ENCODE peak calls at places on chromosomes 13 and 19, in eight cellular contexts. R is transverse colon, G is vagina, V is stomach, C is upper lobe of left lung, F is breast epithelium, K is sigmoid colon, Q is GM23338. L is an unnamed sample.

GRCh38 chr13:55792544-55793178 is 1348.1 kb upstream of the PRR20A start:
- DNase-seq in R (no peak), G (no peak), V (no peak), C (no peak), F (no peak), K (no peak), Q (no peak), L (no peak)

GRCh38 chr19:574658-575526 is 2.5 kb downstream of the BSG start:
- DNase-seq in R (no peak), G (no peak), V (peak), C (peak), F (no peak), K (no peak), Q (peak), L (no peak)

GRCh38 chr13:81001828-81002385 is 661.0 kb upstream of the SPRY2 start:
- DNase-seq in R (no peak), G (no peak), V (no peak), C (no peak), F (no peak), K (no peak), Q (no peak), L (no peak)

GRCh38 chr19:41541990-41542584 is 33.9 kb upstream of the CEACAM21 start:
- DNase-seq in R (peak), G (no peak), V (peak), C (no peak), F (no peak), K (peak), Q (peak), L (no peak)

GRCh38 chr13:83121904-83122303 is 760.4 kb downstream of the SLITRK1 start:
- DNase-seq in R (no peak), G (no peak), V (no peak), C (no peak), F (no peak), K (no peak), Q (no peak), L (no peak)

GRCh38 chr13:93227906-93228801 is 1.5 kb downstream of the GPC6 start:
- DNase-seq in R (peak), G (no peak), V (peak), C (peak), F (no peak), K (peak), Q (peak), L (no peak)

GRCh38 chr13:22960827-22961226 is 220.0 kb upstream of the SGCG start:
- DNase-seq in R (no peak), G (no peak), V (no peak), C (peak), F (no peak), K (no peak), Q (no peak), L (no peak)

GRCh38 chr13:69704311-69704710 is 403.3 kb upstream of the ATXN8OS start:
- DNase-seq in R (no peak), G (no peak), V (no peak), C (no peak), F (no peak), K (no peak), Q (no peak), L (no peak)

GRCh38 chr19:330503-330902 is 14.1 kb downstream of the MIER2 start:
- DNase-seq in R (no peak), G (no peak), V (no peak), C (no peak), F (no peak), K (peak), Q (no peak), L (no peak)

GRCh38 chr19:19405919-19406877 is 723 bp downstream of the GATAD2A start:
- DNase-seq in R (peak), G (no peak), V (peak), C (peak), F (no peak), K (peak), Q (peak), L (no peak)

GRCh38 chr13:105972811-105973590 is 562.5 kb downstream of the EFNB2 start:
- DNase-seq in R (no peak), G (no peak), V (no peak), C (no peak), F (no peak), K (no peak), Q (no peak), L (no peak)

GRCh38 chr13:49421391-49421790 is 22.5 kb downstream of the CAB39L start:
- DNase-seq in R (peak), G (no peak), V (no peak), C (no peak), F (no peak), K (no peak), Q (peak), L (peak)

GRCh38 chr13:86976521-86977324 is 694.4 kb upstream of the SLITRK5 start:
- DNase-seq in R (no peak), G (no peak), V (no peak), C (no peak), F (no peak), K (no peak), Q (no peak), L (no peak)

GRCh38 chr19:11169896-11170678 is 14.5 kb upstream of the SPC24 start:
- DNase-seq in R (no peak), G (no peak), V (no peak), C (peak), F (no peak), K (peak), Q (no peak), L (no peak)

GRCh38 chr13:102227696-102228095 is 174.2 kb downstream of the FGF14 start:
- DNase-seq in R (no peak), G (no peak), V (no peak), C (no peak), F (no peak), K (no peak), Q (no peak), L (no peak)

GRCh38 chr13:75637101-75637774 is 1.1 kb downstream of the LMO7 start:
- DNase-seq in R (no peak), G (no peak), V (no peak), C (no peak), F (no peak), K (no peak), Q (peak), L (no peak)

GRCh38 chr19:48169585-48169973 is 565 bp downstream of the LIG1 start:
- DNase-seq in R (peak), G (no peak), V (peak), C (peak), F (peak), K (peak), Q (peak), L (peak)

GRCh38 chr13:98544105-98544710 is 32.7 kb downstream of the STK24 start:
- DNase-seq in R (no peak), G (no peak), V (no peak), C (no peak), F (no peak), K (no peak), Q (no peak), L (no peak)

GRCh38 chr13:28204690-28205443 is 66.5 kb downstream of the PAN3 start:
- DNase-seq in R (no peak), G (no peak), V (no peak), C (no peak), F (no peak), K (no peak), Q (no peak), L (no peak)

GRCh38 chr19:35767288-35768081 is 7.9 kb upstream of the ARHGAP33 start:
- DNase-seq in R (no peak), G (no peak), V (no peak), C (peak), F (no peak), K (no peak), Q (peak), L (no peak)

GRCh38 chr13:51760592-51760991 is 43.4 kb downstream of the DHRS12 start:
- DNase-seq in R (no peak), G (no peak), V (no peak), C (no peak), F (no peak), K (no peak), Q (no peak), L (no peak)

GRCh38 chr19:7917292-7918061 is 2.7 kb upstream of the SNAPC2 start:
- DNase-seq in R (peak), G (no peak), V (peak), C (peak), F (no peak), K (no peak), Q (peak), L (peak)

GRCh38 chr19:373391-374182 is 29.0 kb upstream of the MIER2 start:
- DNase-seq in R (no peak), G (no peak), V (no peak), C (no peak), F (no peak), K (peak), Q (no peak), L (no peak)

GRCh38 chr13:31627097-31627496 is 112.2 kb upstream of the RXFP2 start:
- DNase-seq in R (no peak), G (no peak), V (no peak), C (no peak), F (no peak), K (no peak), Q (no peak), L (no peak)

GRCh38 chr13:42494157-42494556 is 79.8 kb upstream of the TNFSF11 start:
- DNase-seq in R (no peak), G (no peak), V (no peak), C (no peak), F (no peak), K (no peak), Q (no peak), L (no peak)

GRCh38 chr19:55171440-55171839 is 5.0 kb upstream of the DNAAF3 start:
- DNase-seq in R (no peak), G (no peak), V (no peak), C (no peak), F (no peak), K (no peak), Q (no peak), L (no peak)

GRCh38 chr13:57748096-57748495 is 116.6 kb downstream of the PCDH17 start:
- DNase-seq in R (no peak), G (no peak), V (no peak), C (no peak), F (no peak), K (no peak), Q (no peak), L (no peak)

GRCh38 chr13:40444241-40444640 is 222.2 kb downstream of the FOXO1 start:
- DNase-seq in R (no peak), G (no peak), V (no peak), C (no peak), F (no peak), K (no peak), Q (no peak), L (no peak)

GRCh38 chr13:104823709-104824108 is 1711.8 kb downstream of the EFNB2 start:
- DNase-seq in R (no peak), G (no peak), V (no peak), C (no peak), F (no peak), K (no peak), Q (no peak), L (no peak)

GRCh38 chr19:16351133-16351809 is 26.6 kb downstream of the KLF2 start:
- DNase-seq in R (no peak), G (no peak), V (no peak), C (no peak), F (no peak), K (no peak), Q (no peak), L (no peak)

GRCh38 chr13:63088226-63088625 is 1672.6 kb upstream of the PCDH20 start:
- DNase-seq in R (no peak), G (no peak), V (no peak), C (no peak), F (no peak), K (no peak), Q (no peak), L (no peak)

GRCh38 chr13:76732367-76732766 is 153.8 kb downstream of the KCTD12 start:
- DNase-seq in R (no peak), G (no peak), V (no peak), C (no peak), F (no peak), K (no peak), Q (no peak), L (no peak)

GRCh38 chr19:49243129-49243528 is 81.9 kb downstream of the SLC6A16 start:
- DNase-seq in R (no peak), G (no peak), V (no peak), C (no peak), F (no peak), K (no peak), Q (peak), L (no peak)

GRCh38 chr19:51259348-51260245 is 8.7 kb downstream of the SIGLECL1 start:
- DNase-seq in R (no peak), G (no peak), V (no peak), C (no peak), F (no peak), K (no peak), Q (peak), L (no peak)

GRCh38 chr19:14369399-14370168 is 11.7 kb upstream of the ADGRE5 start:
- DNase-seq in R (peak), G (no peak), V (no peak), C (no peak), F (peak), K (no peak), Q (no peak), L (no peak)

GRCh38 chr13:51027644-51028043 is 83.4 kb downstream of the C13orf42 start:
- DNase-seq in R (no peak), G (peak), V (no peak), C (no peak), F (no peak), K (no peak), Q (no peak), L (no peak)

GRCh38 chr13:47454986-47455385 is 546.1 kb downstream of the SUCLA2 start:
- DNase-seq in R (no peak), G (no peak), V (no peak), C (no peak), F (no peak), K (no peak), Q (no peak), L (no peak)

GRCh38 chr19:15328312-15328711 is 4.0 kb downstream of the BRD4 start:
- DNase-seq in R (no peak), G (no peak), V (no peak), C (no peak), F (no peak), K (no peak), Q (no peak), L (no peak)

GRCh38 chr13:32051156-32051555 is 19.6 kb downstream of the FRY start:
- DNase-seq in R (no peak), G (no peak), V (no peak), C (no peak), F (no peak), K (no peak), Q (no peak), L (no peak)

GRCh38 chr13:79501538-79502232 is 20.7 kb downstream of the NDFIP2 start:
- DNase-seq in R (no peak), G (no peak), V (no peak), C (no peak), F (no peak), K (no peak), Q (no peak), L (no peak)

GRCh38 chr13:79500829-79501228 is 19.9 kb downstream of the NDFIP2 start:
- DNase-seq in R (no peak), G (no peak), V (no peak), C (no peak), F (no peak), K (no peak), Q (no peak), L (no peak)

GRCh38 chr13:79503069-79503468 is 22.1 kb downstream of the NDFIP2 start:
- DNase-seq in R (no peak), G (no peak), V (no peak), C (no peak), F (no peak), K (no peak), Q (peak), L (no peak)

GRCh38 chr13:79508224-79508961 is 27.4 kb downstream of the NDFIP2 start:
- DNase-seq in R (no peak), G (no peak), V (no peak), C (no peak), F (no peak), K (no peak), Q (no peak), L (no peak)

GRCh38 chr13:79503473-79504017 is 22.6 kb downstream of the NDFIP2 start:
- DNase-seq in R (no peak), G (no peak), V (no peak), C (no peak), F (no peak), K (no peak), Q (no peak), L (no peak)
- TF ChIP-seq POLR2AphosphoS5 in R (no peak), G (no peak), V (no peak), C (no peak), F (no peak), K (no peak), Q (no peak), L (no peak)

GRCh38 chr19:4414144-4414799 is 11.8 kb downstream of the CHAF1A start:
- DNase-seq in R (no peak), G (no peak), V (no peak), C (no peak), F (no peak), K (no peak), Q (no peak), L (no peak)
- TF ChIP-seq POLR2AphosphoS5 in R (no peak), G (no peak), V (no peak), C (no peak), F (no peak), K (no peak), Q (no peak), L (no peak)

DNA sequence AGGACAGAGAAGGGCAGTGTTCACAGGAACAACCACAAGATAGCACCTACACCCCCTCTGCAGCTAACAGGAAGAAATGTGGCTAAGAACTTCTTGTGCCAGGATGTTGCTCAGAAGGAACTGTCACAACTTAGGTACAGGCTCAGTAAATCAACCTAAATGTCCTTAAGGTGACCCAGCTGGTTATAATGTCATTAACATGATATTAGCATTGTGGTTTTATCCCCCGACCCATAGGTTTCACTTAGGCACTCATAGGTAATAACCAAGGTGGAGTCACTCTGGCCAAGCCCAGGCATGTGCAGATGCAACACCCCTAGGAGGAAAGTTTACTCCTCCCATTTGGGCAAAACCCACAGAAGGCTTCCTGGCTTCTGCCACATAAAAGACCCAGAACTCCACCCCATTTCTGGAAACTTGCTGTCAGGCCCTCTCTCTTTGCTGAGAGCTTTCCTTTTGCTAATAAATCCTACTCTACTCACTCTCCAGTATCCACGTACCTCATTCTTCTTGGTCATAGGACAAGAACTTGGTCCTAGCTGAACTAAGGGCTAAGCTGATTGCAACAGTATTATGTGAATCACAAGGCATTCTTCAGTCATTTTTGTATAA is 951.3 kb downstream of the SLITRK5 start:
- DNase-seq in R (no peak), G (no peak), V (no peak), C (no peak), F (no peak), K (no peak), Q (peak), L (no peak)
- TF ChIP-seq POLR2AphosphoS5 in R (no peak), G (no peak), V (no peak), C (no peak), F (no peak), K (no peak), Q (no peak), L (no peak)

GRCh38 chr19:45641274-45642105 is 2.3 kb upstream of the EML2 start:
- DNase-seq in R (peak), G (no peak), V (peak), C (no peak), F (peak), K (peak), Q (peak), L (peak)
- TF ChIP-seq POLR2AphosphoS5 in R (peak), G (peak), V (no peak), C (peak), F (no peak), K (no peak), Q (peak), L (no peak)

GRCh38 chr19:5976768-5977167 is 1.2 kb downstream of the RANBP3 start:
- DNase-seq in R (no peak), G (no peak), V (no peak), C (no peak), F (no peak), K (no peak), Q (no peak), L (no peak)

GRCh38 chr19:5977222-5977784 is 637 bp downstream of the RANBP3 start:
- DNase-seq in R (no peak), G (no peak), V (no peak), C (no peak), F (no peak), K (no peak), Q (no peak), L (no peak)

GRCh38 chr19:5974721-5975387 is 3.1 kb downstream of the RANBP3 start:
- DNase-seq in R (no peak), G (no peak), V (no peak), C (no peak), F (no peak), K (no peak), Q (no peak), L (no peak)

GRCh38 chr19:5973867-5974635 is 3.9 kb downstream of the RANBP3 start:
- DNase-seq in R (no peak), G (no peak), V (no peak), C (no peak), F (no peak), K (peak), Q (no peak), L (no peak)

DNA sequence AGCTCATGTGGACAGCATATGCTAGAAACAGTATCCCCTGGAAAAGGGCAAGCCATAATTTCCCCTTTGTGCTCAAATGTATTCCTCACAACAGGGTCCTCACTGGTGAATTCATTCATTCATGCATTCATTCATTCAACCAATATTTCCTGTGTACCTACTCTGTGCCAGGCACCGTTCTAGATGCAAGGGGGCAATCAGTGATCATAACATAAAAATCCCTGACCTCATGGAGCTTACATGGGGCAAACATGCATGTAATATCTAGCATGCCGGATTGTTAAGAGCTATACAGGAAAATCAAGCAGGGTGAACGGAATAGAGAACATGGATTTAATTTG is 2.6 kb downstream of the RANBP3 start:
- DNase-seq in R (no peak), G (no peak), V (no peak), C (no peak), F (no peak), K (no peak), Q (no peak), L (no peak)
- TF ChIP-seq POLR2AphosphoS5 in R (no peak), G (no peak), V (no peak), C (no peak), F (no peak), K (no peak), Q (no peak), L (no peak)